ENCODE peak calls at places on chromosomes 11 and 22, in eight cellular contexts. D is HepG2, J is stomach, S is esophagus muscularis mucosa, M is sigmoid colon, I is GM12878, L is upper lobe of left lung, Q is K562. G is an unnamed sample.

GRCh38 chr11:110381214-110381613 is 48.5 kb upstream of the FDX1 start:
- DNase-seq in D (no peak), J (no peak), S (peak), M (no peak), I (no peak), L (no peak), Q (no peak), G (no peak)

GRCh38 chr22:43201486-43202219 is 14.7 kb upstream of the TTLL12 start:
- DNase-seq in D (no peak), J (no peak), S (no peak), M (no peak), I (no peak), L (no peak), Q (no peak), G (no peak)

GRCh38 chr11:103326070-103326794 is 217.0 kb downstream of the DYNC2H1 start:
- DNase-seq in D (peak), J (no peak), S (no peak), M (no peak), I (peak), L (no peak), Q (peak), G (peak)

GRCh38 chr22:49307071-49307830 is 520.4 kb downstream of the BRD1 start:
- DNase-seq in D (no peak), J (peak), S (peak), M (peak), I (no peak), L (peak), Q (no peak), G (no peak)

GRCh38 chr22:36211237-36211881 is 9.8 kb upstream of the APOL4 start:
- DNase-seq in D (no peak), J (no peak), S (no peak), M (no peak), I (no peak), L (peak), Q (no peak), G (no peak)

GRCh38 chr11:93939084-93939780 is 81.9 kb upstream of the HEPHL1 start:
- DNase-seq in D (no peak), J (no peak), S (peak), M (no peak), I (no peak), L (no peak), Q (no peak), G (no peak)

GRCh38 chr11:114705280-114706024 is 27.1 kb downstream of the NXPE2 start:
- DNase-seq in D (no peak), J (no peak), S (no peak), M (peak), I (no peak), L (no peak), Q (no peak), G (peak)

GRCh38 chr11:6625156-6625831 is 6.1 kb upstream of the TPP1 start:
- DNase-seq in D (peak), J (no peak), S (no peak), M (no peak), I (no peak), L (peak), Q (no peak), G (no peak)

GRCh38 chr22:31295831-31296230 is 3.5 kb upstream of the PIK3IP1 start:
- DNase-seq in D (no peak), J (no peak), S (no peak), M (no peak), I (no peak), L (no peak), Q (no peak), G (no peak)

GRCh38 chr11:34357646-34358257 is at the start of gene ABTB2:
- DNase-seq in D (peak), J (peak), S (peak), M (peak), I (peak), L (peak), Q (peak), G (peak)

GRCh38 chr11:100981196-100981824 is 148.3 kb downstream of the PGR start:
- DNase-seq in D (no peak), J (no peak), S (no peak), M (no peak), I (no peak), L (no peak), Q (no peak), G (no peak)

GRCh38 chr22:32311551-32312071 is 46.1 kb upstream of the RFPL3 start:
- DNase-seq in D (no peak), J (peak), S (peak), M (no peak), I (no peak), L (no peak), Q (no peak), G (no peak)

GRCh38 chr11:73729594-73730206 is 31.2 kb downstream of the RAB6A start:
- DNase-seq in D (peak), J (no peak), S (no peak), M (no peak), I (no peak), L (no peak), Q (peak), G (no peak)

GRCh38 chr22:22421392-22421791 is 87.2 kb downstream of the ZNF280B start:
- DNase-seq in D (no peak), J (no peak), S (peak), M (no peak), I (no peak), L (no peak), Q (peak), G (no peak)

GRCh38 chr22:49602481-49602880 is 225.2 kb downstream of the BRD1 start:
- DNase-seq in D (no peak), J (no peak), S (no peak), M (peak), I (no peak), L (no peak), Q (no peak), G (no peak)

GRCh38 chr22:48636746-48637145 is 1190.9 kb downstream of the BRD1 start:
- DNase-seq in D (no peak), J (no peak), S (no peak), M (no peak), I (no peak), L (no peak), Q (no peak), G (no peak)

GRCh38 chr11:11993814-11994213 is 14.6 kb downstream of the DKK3 start:
- DNase-seq in D (no peak), J (no peak), S (no peak), M (peak), I (no peak), L (no peak), Q (no peak), G (no peak)

GRCh38 chr11:115941481-115941993 is 437.3 kb upstream of the CADM1 start:
- DNase-seq in D (no peak), J (no peak), S (no peak), M (peak), I (no peak), L (peak), Q (peak), G (peak)

GRCh38 chr22:19687561-19688300 is 26.6 kb upstream of the SEPTIN5 start:
- DNase-seq in D (no peak), J (no peak), S (no peak), M (no peak), I (no peak), L (peak), Q (peak), G (no peak)

GRCh38 chr11:62542111-62542745 is 4.4 kb downstream of the AHNAK start:
- DNase-seq in D (no peak), J (peak), S (no peak), M (no peak), I (no peak), L (no peak), Q (no peak), G (peak)

GRCh38 chr11:11752688-11753087 is 89.1 kb upstream of the USP47 start:
- DNase-seq in D (no peak), J (no peak), S (no peak), M (no peak), I (no peak), L (no peak), Q (no peak), G (no peak)

GRCh38 chr22:22770280-22770871 is 117.2 kb upstream of the IGLL5 start:
- DNase-seq in D (peak), J (peak), S (no peak), M (no peak), I (no peak), L (no peak), Q (peak), G (peak)

GRCh38 chr11:129894281-129895125 is 875 bp downstream of the NFRKB start:
- DNase-seq in D (no peak), J (no peak), S (no peak), M (no peak), I (no peak), L (no peak), Q (no peak), G (no peak)

GRCh38 chr11:12073436-12073835 is 37.0 kb upstream of the MICAL2 start:
- DNase-seq in D (no peak), J (no peak), S (no peak), M (peak), I (no peak), L (no peak), Q (no peak), G (no peak)

GRCh38 chr11:2574553-2575535 is 125.0 kb downstream of the KCNQ1OT1 start:
- DNase-seq in D (no peak), J (peak), S (no peak), M (peak), I (no peak), L (no peak), Q (no peak), G (peak)

GRCh38 chr11:127789887-127790286 is 789.3 kb upstream of the KIRREL3 start:
- DNase-seq in D (no peak), J (no peak), S (no peak), M (no peak), I (no peak), L (no peak), Q (no peak), G (peak)

GRCh38 chr11:44899959-44900358 is 50.7 kb downstream of the TP53I11 start:
- DNase-seq in D (peak), J (no peak), S (no peak), M (no peak), I (peak), L (no peak), Q (peak), G (peak)

GRCh38 chr11:13446444-13446843 is 16.6 kb downstream of the BTBD10 start:
- DNase-seq in D (no peak), J (no peak), S (no peak), M (no peak), I (no peak), L (no peak), Q (no peak), G (no peak)

GRCh38 chr11:88281317-88281712 is 56.2 kb downstream of the CTSC start:
- DNase-seq in D (no peak), J (no peak), S (no peak), M (no peak), I (no peak), L (no peak), Q (no peak), G (no peak)

GRCh38 chr11:95505927-95506426 is 275.0 kb upstream of the SESN3 start:
- DNase-seq in D (no peak), J (no peak), S (peak), M (no peak), I (no peak), L (no peak), Q (no peak), G (no peak)

GRCh38 chr11:112656772-112657428 is 304.3 kb upstream of the NCAM1 start:
- DNase-seq in D (no peak), J (no peak), S (peak), M (no peak), I (peak), L (no peak), Q (no peak), G (no peak)

GRCh38 chr11:133388260-133388659 is 144.0 kb downstream of the OPCML start:
- DNase-seq in D (no peak), J (no peak), S (no peak), M (no peak), I (no peak), L (no peak), Q (no peak), G (no peak)

GRCh38 chr11:119843760-119844330 is 114.8 kb upstream of the NECTIN1 start:
- DNase-seq in D (no peak), J (no peak), S (no peak), M (no peak), I (no peak), L (no peak), Q (peak), G (peak)

GRCh38 chr22:37735054-37735453 is 38.2 kb downstream of the TRIOBP start:
- DNase-seq in D (peak), J (peak), S (no peak), M (peak), I (no peak), L (peak), Q (peak), G (no peak)

GRCh38 chr11:69381681-69382130 is 87.8 kb downstream of the MYEOV start:
- DNase-seq in D (no peak), J (peak), S (no peak), M (peak), I (no peak), L (no peak), Q (peak), G (peak)

GRCh38 chr11:2816517-2816916 is 69.1 kb downstream of the CDKN1C start:
- DNase-seq in D (no peak), J (no peak), S (no peak), M (no peak), I (no peak), L (no peak), Q (no peak), G (no peak)

GRCh38 chr22:48429621-48430020 is 1398.1 kb downstream of the BRD1 start:
- DNase-seq in D (no peak), J (no peak), S (no peak), M (no peak), I (no peak), L (no peak), Q (no peak), G (no peak)

GRCh38 chr11:126824035-126824607 is 176.4 kb downstream of the KIRREL3 start:
- DNase-seq in D (no peak), J (no peak), S (no peak), M (no peak), I (no peak), L (peak), Q (no peak), G (no peak)

GRCh38 chr22:26892401-26893033 is 235.1 kb downstream of the MIAT start:
- DNase-seq in D (no peak), J (peak), S (peak), M (peak), I (no peak), L (peak), Q (no peak), G (peak)

DNA sequence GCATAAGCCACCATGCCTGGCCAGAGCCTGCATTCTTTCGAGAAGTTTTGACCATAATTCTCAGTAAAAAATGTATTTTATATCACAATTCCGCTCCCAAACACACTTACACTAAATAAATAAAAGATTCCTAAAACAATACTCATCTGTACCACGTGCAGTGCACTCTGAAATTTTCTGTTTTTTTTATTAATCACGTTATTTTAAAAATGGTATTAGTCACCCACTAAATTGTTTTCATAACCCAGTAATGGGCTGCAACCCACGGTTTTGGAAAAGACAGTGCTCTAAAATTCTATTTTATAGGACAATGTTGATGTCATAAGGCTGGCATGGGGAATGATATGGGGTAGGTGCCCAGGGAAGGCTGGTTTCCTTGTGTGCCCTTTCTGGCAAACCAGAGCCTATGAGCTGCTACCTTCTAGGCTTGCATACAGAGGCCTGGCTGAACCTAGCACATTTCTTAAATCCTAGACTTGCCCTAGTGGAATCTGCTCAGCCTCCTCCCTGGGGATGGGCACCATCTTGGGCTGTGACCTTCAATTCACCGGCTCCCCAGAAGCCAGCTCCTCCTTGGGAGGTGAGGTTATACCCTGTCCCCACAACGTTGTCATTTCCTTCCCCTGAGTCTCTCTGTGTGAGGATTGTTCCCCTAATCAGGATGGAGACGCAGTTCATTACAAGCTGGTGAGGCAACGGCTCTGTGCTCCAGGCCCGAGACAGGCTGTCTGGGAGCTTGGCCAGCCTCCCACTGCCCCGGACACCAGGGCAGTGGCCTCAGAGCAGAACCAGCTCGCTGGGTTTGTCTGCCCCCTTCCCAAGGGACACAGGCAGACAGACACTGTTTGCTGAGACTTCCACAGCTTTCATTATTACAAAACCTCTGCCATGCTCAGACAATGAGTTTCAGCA is 116.5 kb upstream of the NAV2 start:
- DNase-seq in D (no peak), J (no peak), S (no peak), M (peak), I (no peak), L (no peak), Q (no peak), G (no peak)
- TF ChIP-seq POLR2AphosphoS5 in D (no peak), J (no peak), S (peak), M (no peak), I (no peak), L (no peak), Q (no peak), G (no peak)

DNA sequence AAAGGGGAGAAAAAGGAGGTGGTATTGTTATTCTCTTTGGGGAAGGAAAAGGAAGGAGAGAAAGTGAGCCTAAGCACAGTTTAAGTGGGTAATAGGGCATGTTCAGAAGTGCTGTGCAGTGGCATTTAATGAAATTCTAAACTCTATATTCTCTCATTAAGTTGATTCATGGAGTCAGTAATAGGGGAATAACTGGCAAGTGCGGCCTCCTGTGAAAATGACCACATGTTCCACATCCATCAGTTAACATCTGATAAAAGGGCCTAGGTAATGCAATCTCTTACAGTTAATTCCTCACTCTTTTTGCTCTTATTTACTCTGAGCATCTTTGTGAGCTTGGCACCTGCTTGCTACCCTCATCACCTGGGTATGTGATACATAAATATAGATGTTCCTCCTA is 516.7 kb downstream of the JRKL start:
- DNase-seq in D (no peak), J (no peak), S (no peak), M (no peak), I (no peak), L (no peak), Q (no peak), G (no peak)
- H3K4me3 ChIP-seq in D (no peak), J (no peak), S (no peak), M (no peak), I (no peak), L (no peak), Q (no peak), G (no peak)

GRCh38 chr11:9137293-9138132 is 46.1 kb upstream of the SCUBE2 start:
- DNase-seq in D (peak), J (peak), S (peak), M (peak), I (peak), L (peak), Q (peak), G (peak)
- TF ChIP-seq EP300 in D (no peak), J (no peak), S (no peak), M (no peak), I (no peak), L (no peak), Q (peak), G (no peak)

GRCh38 chr11:61495801-61496601 is 12.5 kb upstream of the LRRC10B start:
- DNase-seq in D (no peak), J (peak), S (no peak), M (no peak), I (no peak), L (no peak), Q (no peak), G (no peak)

GRCh38 chr11:61496602-61497400 is 11.7 kb upstream of the LRRC10B start:
- DNase-seq in D (no peak), J (no peak), S (no peak), M (no peak), I (no peak), L (no peak), Q (no peak), G (no peak)

GRCh38 chr11:61494341-61495038 is 14.1 kb upstream of the LRRC10B start:
- DNase-seq in D (no peak), J (no peak), S (no peak), M (no peak), I (no peak), L (no peak), Q (no peak), G (no peak)

GRCh38 chr11:61491736-61492395 is 16.7 kb upstream of the LRRC10B start:
- DNase-seq in D (no peak), J (no peak), S (no peak), M (no peak), I (no peak), L (no peak), Q (no peak), G (no peak)

GRCh38 chr11:61493832-61494231 is 14.7 kb upstream of the LRRC10B start:
- DNase-seq in D (no peak), J (no peak), S (no peak), M (no peak), I (no peak), L (no peak), Q (no peak), G (no peak)
- TF ChIP-seq POLR2AphosphoS5 in D (no peak), J (no peak), S (no peak), M (no peak), I (no peak), L (no peak), Q (no peak), G (no peak)

G was measured in transverse colon.